ENCODE peak calls at places on chromosomes 13 and 19, in four cellular contexts. J, R, F and C are unnamed samples.
A peak's percentile ranks its signal among the peaks of the same experiment; 100 is the strongest.

GRCh38 chr13:111916201-111916600 is 150.7 kb upstream of the SOX1 start:
- DNase-seq in R (no peak), J (no peak), F (no peak), C (peak; percentile 3)

GRCh38 chr19:19591133-19591825 is 27.2 kb downstream of the PBX4 start:
- DNase-seq in J (no peak), F (no peak), R (no peak), C (no peak)

GRCh38 chr19:53947624-53948023 is 15.1 kb upstream of the CACNG8 start:
- DNase-seq in F (no peak), R (no peak), J (no peak), C (no peak)

GRCh38 chr13:88051746-88052482 is 380.7 kb downstream of the SLITRK5 start:
- DNase-seq in R (no peak), F (no peak), J (no peak), C (no peak)

GRCh38 chr19:860481-861098 is 1.1 kb downstream of the CFD start:
- DNase-seq in F (no peak), R (no peak), J (no peak), C (no peak)

GRCh38 chr19:10305139-10305806 is 4.3 kb downstream of the ZGLP1 start:
- DNase-seq in F (no peak), J (no peak), R (no peak), C (peak; percentile 75)

GRCh38 chr19:12995596-12996541 is 594 bp downstream of the NFIX start:
- DNase-seq in R (peak; percentile 46), J (no peak), F (no peak), C (no peak)

GRCh38 chr19:898663-899062 is 5.4 kb downstream of the RNU6-9 start:
- DNase-seq in F (no peak), R (no peak), J (no peak), C (peak; percentile 87)

GRCh38 chr19:38268539-38268938 is 4.2 kb downstream of the SPINT2 start:
- DNase-seq in F (no peak), J (no peak), R (no peak), C (no peak)

GRCh38 chr13:20566424-20566916 is 487 bp upstream of the IFT88 start:
- DNase-seq in F (peak; percentile 2), J (no peak), R (no peak), C (no peak)

GRCh38 chr13:42047561-42048322 is 706 bp upstream of the DGKH start:
- DNase-seq in F (no peak), J (peak; percentile 35), R (peak; percentile 39), C (no peak)

DNA sequence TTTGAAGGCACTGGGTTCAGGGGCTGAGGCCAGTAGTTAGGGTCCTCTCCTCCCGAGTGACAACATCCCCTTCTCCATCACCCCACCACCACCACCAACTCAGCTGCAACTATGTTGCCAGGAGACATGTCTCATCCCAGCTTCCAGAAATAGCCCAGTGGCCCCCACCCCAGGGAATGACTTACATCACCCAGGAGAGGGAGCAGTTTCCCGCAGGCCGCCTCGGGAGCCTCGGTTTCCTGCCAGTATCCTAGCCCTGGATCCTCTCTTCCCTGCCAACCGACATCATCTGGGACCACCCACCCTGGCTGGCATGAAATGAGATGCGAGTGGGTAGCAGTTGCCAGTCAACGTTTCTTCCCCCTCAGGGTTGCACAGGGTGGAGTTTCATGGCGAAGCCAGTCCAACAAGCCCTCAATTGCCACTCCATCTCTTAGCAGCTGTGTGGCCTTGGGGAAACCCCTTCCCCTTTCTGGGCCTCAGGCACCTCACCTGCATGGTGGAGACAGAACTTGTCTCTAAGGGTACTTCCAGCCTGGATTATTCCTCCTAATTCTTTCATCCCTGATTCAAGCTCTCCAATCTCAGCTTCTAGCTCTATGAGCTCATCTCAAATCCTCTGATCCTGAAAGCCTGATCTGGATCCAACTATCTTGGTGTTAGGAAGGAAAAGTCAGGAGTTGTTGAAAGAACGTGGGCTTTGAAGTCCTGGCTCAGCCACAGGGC is 3.9 kb upstream of the GSK3A start:
- DNase-seq in R (peak; percentile 82), J (peak; percentile 82), F (peak; percentile 55), C (peak; percentile 83)
- TF ChIP-seq CTCF in R (peak; percentile 72), J (peak; percentile 82), F (peak; percentile 60), C (peak; percentile 88)

GRCh38 chr13:39536906-39537305 is 66.1 kb downstream of the LHFPL6 start:
- DNase-seq in J (no peak), R (no peak), F (no peak), C (no peak)
- H3K27ac ChIP-seq in J (no peak overlapping the region), R (no peak overlapping the region), F (no peak overlapping the region), C (no peak overlapping the region)

GRCh38 chr19:56080669-56081401 is 40.3 kb downstream of the ZNF787 start:
- DNase-seq in J (peak; percentile 50), R (peak; percentile 76), F (no peak), C (peak; percentile 74)

GRCh38 chr19:56079609-56080008 is 41.5 kb downstream of the ZNF787 start:
- DNase-seq in J (no peak), R (no peak), F (no peak), C (no peak)

GRCh38 chr19:56071151-56071550 is 49.9 kb downstream of the ZNF787 start:
- DNase-seq in R (no peak), F (no peak), J (no peak), C (no peak)

GRCh38 chr19:56076413-56076998 is 44.6 kb downstream of the ZNF787 start:
- DNase-seq in R (peak; percentile 42), J (peak; percentile 44), F (no peak), C (peak; percentile 40)
- TF ChIP-seq CTCF in R (peak; percentile 91), J (peak; percentile 77), F (peak; percentile 78), C (peak; percentile 74)

GRCh38 chr13:21668665-21669599 is 1.9 kb upstream of the FGF9 start:
- DNase-seq in R (peak; percentile 24), J (no peak), F (no peak), C (no peak)
- H3K27ac ChIP-seq in R (no peak overlapping the region), J (peak overlapping the region; percentile 70), F (no peak overlapping the region), C (no peak overlapping the region)

DNA sequence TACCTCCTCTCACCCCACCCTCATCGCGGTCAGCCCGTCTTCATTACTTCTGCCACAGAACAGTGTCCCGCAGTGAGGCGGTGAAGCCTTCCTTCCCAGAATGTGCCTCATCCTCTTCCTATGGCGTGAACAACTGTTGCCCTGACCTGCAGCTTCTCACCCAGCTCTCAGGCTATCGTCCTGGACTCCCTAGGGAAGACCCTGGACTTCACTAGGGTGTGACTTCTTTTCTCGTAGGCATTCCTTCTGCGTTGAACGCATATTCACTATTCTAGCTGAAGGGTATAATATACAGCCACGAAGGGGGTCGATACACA is 982 bp downstream of the ZNF865 start:
- DNase-seq in F (no peak), J (no peak), R (no peak), C (no peak)
- TF ChIP-seq CTCF in F (no peak), J (no peak), R (no peak), C (no peak)